ENCODE peak calls at places on chromosomes 4 and X, in five cellular contexts. One of them, this sample, is unnamed.

GRCh38 chrX:52341493-52341892 is 27.3 kb upstream of the XAGE2 start:
- DNase-seq in thoracic aorta: no peak
- DNase-seq in psoas muscle: no peak
- DNase-seq in CD8-positive, alpha-beta T cell: no peak
- DNase-seq in ovary: no peak
- DNase-seq in this sample: no peak

GRCh38 chr4:101774807-101775206 is 15.7 kb upstream of the BANK1 start:
- DNase-seq in ovary: no peak
- DNase-seq in CD8-positive, alpha-beta T cell: no peak
- DNase-seq in thoracic aorta: no peak
- DNase-seq in psoas muscle: no peak
- DNase-seq in this sample: no peak

GRCh38 chrX:21132686-21133393 is 241.4 kb upstream of the CNKSR2 start:
- DNase-seq in psoas muscle: no peak
- DNase-seq in CD8-positive, alpha-beta T cell: no peak
- DNase-seq in ovary: no peak
- DNase-seq in thoracic aorta: no peak
- DNase-seq in this sample: no peak

GRCh38 chr4:3377557-3377956 is 64.2 kb upstream of the HGFAC start:
- DNase-seq in thoracic aorta: no peak
- DNase-seq in psoas muscle: no peak
- DNase-seq in CD8-positive, alpha-beta T cell: no peak
- DNase-seq in ovary: no peak
- DNase-seq in this sample: no peak

GRCh38 chrX:120560405-120560841 is 339 bp downstream of the CUL4B start:
- DNase-seq in ovary: no peak
- DNase-seq in thoracic aorta: no peak
- DNase-seq in CD8-positive, alpha-beta T cell: peak; percentile 41
- DNase-seq in psoas muscle: no peak
- DNase-seq in this sample: peak; percentile 67

GRCh38 chr4:187084696-187085095 is 361.0 kb upstream of the FAT1 start:
- DNase-seq in psoas muscle: no peak
- DNase-seq in thoracic aorta: no peak
- DNase-seq in ovary: no peak
- DNase-seq in CD8-positive, alpha-beta T cell: no peak
- DNase-seq in this sample: no peak

GRCh38 chr4:74166135-74166534 is 8.2 kb downstream of the MTHFD2L start:
- DNase-seq in psoas muscle: no peak
- DNase-seq in thoracic aorta: no peak
- DNase-seq in ovary: no peak
- DNase-seq in CD8-positive, alpha-beta T cell: no peak
- DNase-seq in this sample: no peak

GRCh38 chr4:21411086-21411485 is 537.5 kb downstream of the KCNIP4 start:
- DNase-seq in ovary: no peak
- DNase-seq in psoas muscle: no peak
- DNase-seq in thoracic aorta: no peak
- DNase-seq in CD8-positive, alpha-beta T cell: no peak
- DNase-seq in this sample: no peak

GRCh38 chr4:47104986-47105385 is 73.6 kb downstream of the GABRB1 start:
- DNase-seq in psoas muscle: no peak
- DNase-seq in thoracic aorta: no peak
- DNase-seq in CD8-positive, alpha-beta T cell: no peak
- DNase-seq in ovary: no peak
- DNase-seq in this sample: no peak

GRCh38 chrX:70044541-70045245 is 5.0 kb downstream of the AWAT2 start:
- DNase-seq in CD8-positive, alpha-beta T cell: no peak
- DNase-seq in thoracic aorta: no peak
- DNase-seq in ovary: no peak
- DNase-seq in psoas muscle: no peak
- DNase-seq in this sample: no peak

GRCh38 chr4:11428701-11429571 is at the start of gene HS3ST1:
- DNase-seq in psoas muscle: peak; percentile 85
- DNase-seq in ovary: peak; percentile 91
- DNase-seq in CD8-positive, alpha-beta T cell: peak; percentile 14
- DNase-seq in thoracic aorta: peak; percentile 40
- DNase-seq in this sample: peak; percentile 82

GRCh38 chrX:34778961-34779360 is 121.9 kb upstream of the TMEM47 start:
- DNase-seq in ovary: no peak
- DNase-seq in psoas muscle: no peak
- DNase-seq in thoracic aorta: no peak
- DNase-seq in CD8-positive, alpha-beta T cell: no peak
- DNase-seq in this sample: no peak

GRCh38 chrX:117989512-117989911 is 127.1 kb downstream of the KLHL13 start:
- DNase-seq in psoas muscle: no peak
- DNase-seq in ovary: no peak
- DNase-seq in thoracic aorta: no peak
- DNase-seq in CD8-positive, alpha-beta T cell: no peak
- DNase-seq in this sample: no peak

GRCh38 chr4:173924561-173924960 is 358.9 kb downstream of the FBXO8 start:
- DNase-seq in thoracic aorta: no peak
- DNase-seq in ovary: no peak
- DNase-seq in CD8-positive, alpha-beta T cell: no peak
- DNase-seq in psoas muscle: no peak
- DNase-seq in this sample: no peak

GRCh38 chrX:73758253-73758652 is 195.3 kb downstream of the CHIC1 start:
- DNase-seq in CD8-positive, alpha-beta T cell: no peak
- DNase-seq in ovary: no peak
- DNase-seq in psoas muscle: no peak
- DNase-seq in thoracic aorta: no peak
- DNase-seq in this sample: no peak

GRCh38 chr4:151565583-151565982 is 156.6 kb downstream of the FHIP1A start:
- DNase-seq in psoas muscle: no peak
- DNase-seq in thoracic aorta: no peak
- DNase-seq in ovary: no peak
- DNase-seq in CD8-positive, alpha-beta T cell: no peak
- DNase-seq in this sample: no peak

GRCh38 chr4:55075823-55076418 is 49.5 kb downstream of the KDR start:
- DNase-seq in thoracic aorta: no peak
- DNase-seq in ovary: no peak
- DNase-seq in psoas muscle: no peak
- DNase-seq in CD8-positive, alpha-beta T cell: no peak
- DNase-seq in this sample: no peak

GRCh38 chr4:8546766-8547107 is 33.5 kb upstream of the GPR78 start:
- DNase-seq in ovary: no peak
- DNase-seq in thoracic aorta: no peak
- DNase-seq in psoas muscle: no peak
- DNase-seq in CD8-positive, alpha-beta T cell: no peak
- DNase-seq in this sample: no peak

GRCh38 chrX:135522878-135523693 is 2.6 kb downstream of the INTS6L start:
- DNase-seq in ovary: no peak
- DNase-seq in CD8-positive, alpha-beta T cell: no peak
- DNase-seq in psoas muscle: no peak
- DNase-seq in thoracic aorta: no peak
- DNase-seq in this sample: no peak

GRCh38 chr4:138238521-138239292 is 3.4 kb downstream of the SLC7A11 start:
- DNase-seq in ovary: no peak
- DNase-seq in thoracic aorta: no peak
- DNase-seq in psoas muscle: no peak
- DNase-seq in CD8-positive, alpha-beta T cell: no peak
- DNase-seq in this sample: no peak

GRCh38 chr4:176592976-176593375 is 199.7 kb downstream of the VEGFC start:
- DNase-seq in thoracic aorta: no peak
- DNase-seq in ovary: no peak
- DNase-seq in CD8-positive, alpha-beta T cell: no peak
- DNase-seq in psoas muscle: no peak
- DNase-seq in this sample: no peak

GRCh38 chr4:13546855-13547562 is 2.7 kb upstream of the NKX3-2 start:
- DNase-seq in ovary: no peak
- DNase-seq in psoas muscle: no peak
- DNase-seq in thoracic aorta: no peak
- DNase-seq in CD8-positive, alpha-beta T cell: no peak
- DNase-seq in this sample: no peak

GRCh38 chr4:6461301-6462165 is 10.9 kb downstream of the PPP2R2C start:
- DNase-seq in CD8-positive, alpha-beta T cell: no peak
- DNase-seq in ovary: no peak
- DNase-seq in psoas muscle: no peak
- DNase-seq in thoracic aorta: no peak
- DNase-seq in this sample: peak; percentile 60

GRCh38 chrX:10681167-10681566 is 60.8 kb upstream of the MID1 start:
- DNase-seq in thoracic aorta: no peak
- DNase-seq in CD8-positive, alpha-beta T cell: no peak
- DNase-seq in psoas muscle: no peak
- DNase-seq in ovary: no peak
- DNase-seq in this sample: no peak

DNA sequence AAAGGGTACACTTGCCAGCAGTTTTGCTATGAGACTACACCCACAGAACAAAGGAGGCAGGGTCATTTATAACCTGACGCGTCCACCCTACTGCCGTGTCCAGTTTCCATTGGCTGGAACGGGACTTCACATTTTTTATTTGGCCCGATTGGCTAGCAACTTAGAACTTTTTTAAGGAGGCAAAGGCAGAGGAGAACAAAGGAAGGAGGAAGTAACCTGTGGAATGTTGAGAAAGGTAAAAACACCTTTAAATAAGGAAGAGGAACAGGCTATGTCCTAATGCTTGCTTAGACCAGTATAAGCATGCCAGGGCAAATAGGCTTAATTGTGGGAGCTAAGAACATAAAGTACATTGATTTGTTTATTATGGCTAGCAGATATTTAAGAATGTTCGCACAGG is 18.7 kb downstream of the KDM6A start:
- DNase-seq in psoas muscle: no peak
- DNase-seq in ovary: no peak
- DNase-seq in CD8-positive, alpha-beta T cell: no peak
- DNase-seq in thoracic aorta: no peak
- DNase-seq in this sample: no peak
- TF ChIP-seq CTCF in psoas muscle: no peak
- TF ChIP-seq CTCF in ovary: no peak
- TF ChIP-seq CTCF in CD8-positive, alpha-beta T cell: no peak
- TF ChIP-seq CTCF in thoracic aorta: no peak
- TF ChIP-seq CTCF in this sample: no peak

GRCh38 chr4:148426643-148427042 is 15.6 kb downstream of the NR3C2 start:
- DNase-seq in ovary: no peak
- DNase-seq in CD8-positive, alpha-beta T cell: no peak
- DNase-seq in thoracic aorta: no peak
- DNase-seq in psoas muscle: no peak
- DNase-seq in this sample: no peak
- TF ChIP-seq CTCF in ovary: no peak
- TF ChIP-seq CTCF in CD8-positive, alpha-beta T cell: no peak
- TF ChIP-seq CTCF in thoracic aorta: no peak
- TF ChIP-seq CTCF in psoas muscle: no peak
- TF ChIP-seq CTCF in this sample: no peak

DNA sequence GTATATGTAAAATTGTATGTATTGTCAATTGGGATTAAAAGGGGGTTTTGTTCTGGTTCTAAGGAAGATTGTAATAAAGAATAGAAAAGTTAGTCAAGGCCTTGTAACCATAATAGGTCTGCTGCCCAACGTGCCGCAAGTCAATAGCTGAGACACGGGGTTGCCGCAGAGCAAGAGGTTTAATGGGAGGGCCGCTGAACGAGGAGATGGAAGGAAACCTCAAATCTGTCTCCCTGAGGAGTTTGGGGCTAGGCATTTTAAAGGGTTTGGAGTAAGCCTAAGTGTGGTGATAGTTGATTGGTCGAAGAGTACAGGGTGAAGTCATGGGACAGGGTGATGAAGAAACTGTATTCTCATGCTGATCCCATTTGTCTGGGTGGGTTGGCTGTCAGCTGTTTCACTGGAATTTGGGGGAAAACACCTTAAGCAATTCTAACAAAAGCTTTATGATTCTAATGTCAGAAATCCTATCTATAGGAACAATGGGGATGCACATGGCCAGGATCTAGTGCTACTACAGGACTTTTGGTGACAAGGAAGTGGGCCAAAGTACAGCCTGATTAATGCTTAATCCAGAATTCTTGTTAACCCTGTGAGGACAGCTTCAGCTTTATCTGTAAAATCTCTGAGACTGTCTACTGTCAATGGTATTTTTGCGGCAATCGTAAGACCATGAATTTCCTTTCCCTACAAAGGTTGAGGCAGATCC is 86.9 kb downstream of the RELL1 start:
- DNase-seq in psoas muscle: no peak
- DNase-seq in thoracic aorta: no peak
- DNase-seq in CD8-positive, alpha-beta T cell: no peak
- DNase-seq in ovary: no peak
- DNase-seq in this sample: no peak
- TF ChIP-seq CTCF in psoas muscle: no peak
- TF ChIP-seq CTCF in thoracic aorta: no peak
- TF ChIP-seq CTCF in CD8-positive, alpha-beta T cell: no peak
- TF ChIP-seq CTCF in ovary: no peak
- TF ChIP-seq CTCF in this sample: no peak

GRCh38 chr4:5409980-5410618 is 298.3 kb downstream of the EVC2 start:
- DNase-seq in psoas muscle: no peak
- DNase-seq in CD8-positive, alpha-beta T cell: no peak
- DNase-seq in thoracic aorta: no peak
- DNase-seq in ovary: no peak
- DNase-seq in this sample: no peak
- TF ChIP-seq CTCF in psoas muscle: no peak
- TF ChIP-seq CTCF in CD8-positive, alpha-beta T cell: no peak
- TF ChIP-seq CTCF in thoracic aorta: no peak
- TF ChIP-seq CTCF in ovary: no peak
- TF ChIP-seq CTCF in this sample: no peak

GRCh38 chr4:139606600-139607301 is 50.7 kb upstream of the SETD7 start:
- DNase-seq in psoas muscle: no peak
- DNase-seq in ovary: no peak
- DNase-seq in thoracic aorta: no peak
- DNase-seq in CD8-positive, alpha-beta T cell: no peak
- DNase-seq in this sample: no peak
- TF ChIP-seq CTCF in psoas muscle: peak; percentile 11
- TF ChIP-seq CTCF in ovary: no peak
- TF ChIP-seq CTCF in thoracic aorta: peak; percentile 29
- TF ChIP-seq CTCF in CD8-positive, alpha-beta T cell: no peak
- TF ChIP-seq CTCF in this sample: peak; percentile 22

GRCh38 chr4:103996059-103996458 is 276.3 kb upstream of the TACR3 start:
- DNase-seq in psoas muscle: no peak
- DNase-seq in ovary: no peak
- DNase-seq in thoracic aorta: no peak
- DNase-seq in CD8-positive, alpha-beta T cell: no peak
- DNase-seq in this sample: no peak
- TF ChIP-seq CTCF in psoas muscle: no peak
- TF ChIP-seq CTCF in ovary: no peak
- TF ChIP-seq CTCF in thoracic aorta: no peak
- TF ChIP-seq CTCF in CD8-positive, alpha-beta T cell: no peak
- TF ChIP-seq CTCF in this sample: no peak